ENCODE peak calls at places on chromosomes 11 and 22, in nine cellular contexts. L is GM23338; D is GM04504; Y is NCI-H460; J is left lung; T is heart left ventricle; Z is naive thymus-derived CD8-positive, alpha-beta T cell; S is stimulated activated CD8-positive, alpha-beta memory T cell treated with anti-CD3 and anti-CD28 coated beads, Interleukin-7, amount 100 ng/mL, for 1 hour; X is anterior cingulate cortex. N is an unnamed sample.
A peak's percentile ranks its signal among the peaks of the same experiment; 100 is the strongest.

GRCh38 chr11:124109377-124109776 is 5.9 kb upstream of the VWA5A start:
- DNase-seq in S (no peak), J (no peak), D (no peak), Y (no peak), L (no peak), T (no peak), Z (no peak), X (no peak), N (no peak)

GRCh38 chr11:118883368-118884071 is at the start of gene CXCR5:
- DNase-seq in J (no peak), Z (no peak), S (no peak), L (no peak), D (no peak), Y (no peak), T (no peak), X (no peak), N (no peak)

GRCh38 chr11:69240332-69241074 is 53.5 kb upstream of the MYEOV start:
- DNase-seq in D (no peak), X (no peak), Y (peak; percentile 6), Z (no peak), S (no peak), T (peak; percentile 14), J (no peak), L (peak; percentile 62), N (peak; percentile 26)

GRCh38 chr11:112856591-112856990 is 104.6 kb upstream of the NCAM1 start:
- DNase-seq in S (no peak), X (no peak), T (no peak), J (no peak), Y (no peak), Z (no peak), D (no peak), L (no peak), N (no peak)

GRCh38 chr22:40703174-40703573 is 23.9 kb downstream of the MCHR1 start:
- DNase-seq in Y (no peak), X (no peak), L (no peak), T (no peak), Z (no peak), D (no peak), J (no peak), S (no peak), N (peak; percentile 6)

GRCh38 chr11:13184295-13184794 is 93.2 kb upstream of the BMAL1 start:
- DNase-seq in Z (no peak), X (no peak), S (no peak), T (no peak), J (no peak), L (no peak), Y (no peak), D (no peak), N (no peak)

GRCh38 chr11:123235687-123236261 is 40.7 kb upstream of the CLMP start:
- DNase-seq in Z (no peak), J (peak; percentile 44), L (no peak), X (no peak), D (no peak), S (no peak), Y (no peak), T (no peak), N (peak; percentile 95)

GRCh38 chr11:113779496-113779895 is at the start of gene CLDN25:
- DNase-seq in S (no peak), Z (no peak), D (no peak), X (no peak), L (no peak), Y (no peak), T (no peak), J (no peak), N (no peak)

GRCh38 chr11:10935015-10935564 is 77.2 kb upstream of the ZBED5 start:
- DNase-seq in Z (no peak), T (no peak), X (no peak), S (no peak), D (no peak), Y (no peak), L (no peak), J (no peak), N (no peak)

GRCh38 chr11:70364745-70365535 is 33.4 kb upstream of the CTTN start:
- DNase-seq in Y (no peak), Z (no peak), S (peak; percentile 32), J (no peak), T (no peak), D (no peak), L (no peak), X (no peak), N (no peak)

GRCh38 chr11:70200212-70200844 is 2.8 kb upstream of the FADD start:
- DNase-seq in D (no peak), Y (no peak), S (no peak), L (no peak), J (no peak), X (no peak), T (no peak), Z (no peak), N (peak; percentile 26)

GRCh38 chr11:85423331-85423730 is 203.8 kb downstream of the DLG2 start:
- DNase-seq in D (no peak), T (no peak), J (no peak), S (no peak), L (no peak), Z (no peak), Y (no peak), X (no peak), N (no peak)

GRCh38 chr11:507727-508515 is 879 bp upstream of the RNH1 start:
- DNase-seq in D (no peak), Z (no peak), T (no peak), S (no peak), X (no peak), Y (no peak), J (no peak), L (peak; percentile 36), N (no peak)

GRCh38 chr22:36068776-36069344 is 40.2 kb upstream of the RBFOX2 start:
- DNase-seq in Z (no peak), T (no peak), L (no peak), S (no peak), Y (no peak), D (no peak), X (no peak), J (no peak), N (peak; percentile 56)

GRCh38 chr11:70545626-70545945 is 147.3 kb downstream of the CTTN start:
- DNase-seq in X (no peak), J (no peak), Z (no peak), T (no peak), D (no peak), S (no peak), Y (no peak), L (no peak), N (no peak)

GRCh38 chr11:41534861-41535260 is 75.4 kb upstream of the LRRC4C start:
- DNase-seq in L (no peak), D (no peak), Z (no peak), S (no peak), X (no peak), T (no peak), Y (no peak), J (no peak), N (no peak)

GRCh38 chr11:123439616-123440015 is 9.5 kb downstream of the GRAMD1B start:
- DNase-seq in T (no peak), S (no peak), L (no peak), Y (no peak), Z (no peak), J (no peak), X (no peak), D (no peak), N (no peak)

GRCh38 chr22:24011735-24012068 is 598 bp downstream of the CABIN1 start:
- DNase-seq in Y (no peak), J (no peak), L (peak; percentile 56), X (no peak), S (no peak), T (no peak), D (peak; percentile 1), Z (no peak), N (no peak)

GRCh38 chr22:46262449-46263207 is 515 bp downstream of the PKDREJ start:
- DNase-seq in D (no peak), S (no peak), J (peak; percentile 79), X (no peak), Z (no peak), Y (no peak), L (peak; percentile 91), T (peak; percentile 67), N (peak; percentile 65)

GRCh38 chr22:44247923-44248892 is 64.5 kb downstream of the SHISAL1 start:
- DNase-seq in X (no peak), J (no peak), L (no peak), S (no peak), Z (no peak), T (no peak), Y (no peak), D (no peak), N (no peak)

GRCh38 chr11:75313457-75314272 is 37.8 kb downstream of the ARRB1 start:
- DNase-seq in L (no peak), J (peak; percentile 81), X (no peak), D (peak; percentile 32), Y (no peak), S (no peak), T (peak; percentile 72), Z (no peak), N (peak; percentile 86)

GRCh38 chr11:119189393-119189792 is 4.1 kb downstream of the NHERF4 start:
- DNase-seq in Z (no peak), T (no peak), J (no peak), X (no peak), L (peak; percentile 26), D (no peak), Y (no peak), S (no peak), N (no peak)

GRCh38 chr11:64859542-64860414 is 15.3 kb upstream of the CDC42BPG start:
- DNase-seq in Z (no peak), L (no peak), D (no peak), Y (no peak), J (no peak), S (no peak), T (no peak), X (no peak), N (no peak)

GRCh38 chr11:35126879-35127576 is 11.9 kb upstream of the CD44 start:
- DNase-seq in X (no peak), Z (no peak), L (no peak), S (no peak), Y (no peak), J (no peak), T (no peak), D (no peak), N (no peak)

GRCh38 chr22:47027766-47028165 is 265.3 kb downstream of the TBC1D22A start:
- DNase-seq in T (no peak), Z (no peak), Y (no peak), X (no peak), D (no peak), J (peak; percentile 20), L (peak; percentile 39), S (no peak), N (no peak)

GRCh38 chr22:20235453-20235991 is 32.6 kb downstream of the RTN4R start:
- DNase-seq in D (no peak), L (no peak), S (no peak), X (no peak), Z (no peak), Y (no peak), J (no peak), T (no peak), N (no peak)

GRCh38 chr11:3178349-3178748 is 13.2 kb upstream of the OSBPL5 start:
- DNase-seq in S (no peak), Z (no peak), X (no peak), Y (no peak), L (no peak), D (no peak), T (no peak), J (no peak), N (no peak)

GRCh38 chr11:65743928-65744698 is 23.5 kb upstream of the RNASEH2C start:
- DNase-seq in X (no peak), Y (peak; percentile 46), J (peak; percentile 39), Z (no peak), T (no peak), D (no peak), L (peak; percentile 78), S (no peak), N (peak; percentile 68)

GRCh38 chr11:120883404-120884135 is 140.3 kb upstream of the TBCEL start:
- DNase-seq in D (peak; percentile 39), J (no peak), S (no peak), T (peak; percentile 61), Y (no peak), X (peak; percentile 6), Z (no peak), L (no peak), N (peak; percentile 62)

N was measured in fibroblast of mammary gland.